ENCODE peak calls at places on chromosomes 6 and 20, in nine cellular contexts. P is dorsolateral prefrontal cortex; S is tibial nerve; X is upper lobe of right lung; Y is Caco-2; N is heart left ventricle; D is CD8-positive, alpha-beta T cell; B is GM23338; C is colonic mucosa. Q is an unnamed sample.
A peak's percentile ranks its signal among the peaks of the same experiment; 100 is the strongest.

GRCh38 chr20:5557123-5557522 is 193.1 kb upstream of the SHLD1 start:
- DNase-seq in P (peak; percentile 46), S (peak; percentile 58), X (no peak), Y (peak; percentile 72), N (peak; percentile 37), D (peak; percentile 57), B (peak; percentile 76), C (peak; percentile 70), Q (peak; percentile 64)

GRCh38 chr6:126188271-126188909 is 151.5 kb upstream of the CENPW start:
- DNase-seq in P (no peak), S (no peak), X (no peak), Y (no peak), N (no peak), D (no peak), B (no peak), C (no peak), Q (peak; percentile 75)

GRCh38 chr6:100846276-100846675 is 34.9 kb downstream of the ASCC3 start:
- DNase-seq in P (no peak), S (no peak), X (no peak), Y (no peak), N (no peak), D (no peak), B (no peak), C (no peak), Q (no peak)

GRCh38 chr20:62587757-62588402 is 54.4 kb upstream of the SLCO4A1 start:
- DNase-seq in P (no peak), S (no peak), X (no peak), Y (peak; percentile 65), N (no peak), D (no peak), B (peak; percentile 76), C (no peak), Q (peak; percentile 45)

GRCh38 chr6:147633191-147633590 is 124.7 kb downstream of the SAMD5 start:
- DNase-seq in P (no peak), S (no peak), X (no peak), Y (no peak), N (no peak), D (no peak), B (no peak), C (no peak), Q (no peak)

GRCh38 chr6:13624871-13625288 is 9.7 kb downstream of the NOL7 start:
- DNase-seq in P (no peak), S (no peak), X (no peak), Y (peak; percentile 54), N (no peak), D (no peak), B (peak; percentile 92), C (no peak), Q (peak; percentile 59)

GRCh38 chr6:33752139-33753015 is 5.7 kb upstream of the IP6K3 start:
- DNase-seq in P (no peak), S (no peak), X (no peak), Y (peak; percentile 77), N (no peak), D (no peak), B (no peak), C (peak; percentile 69), Q (no peak)

GRCh38 chr6:169787797-169788196 is 36.4 kb downstream of the ERMARD start:
- DNase-seq in P (no peak), S (no peak), X (peak; percentile 26), Y (no peak), N (no peak), D (no peak), B (no peak), C (no peak), Q (no peak)

GRCh38 chr20:50724851-50725721 is 6.3 kb upstream of the PARD6B start:
- DNase-seq in P (peak; percentile 10), S (peak; percentile 48), X (peak; percentile 72), Y (peak; percentile 81), N (peak; percentile 62), D (no peak), B (peak; percentile 62), C (peak; percentile 43), Q (peak; percentile 97)

GRCh38 chr6:45082091-45082490 is 246.0 kb upstream of the RUNX2 start:
- DNase-seq in P (no peak), S (no peak), X (no peak), Y (no peak), N (no peak), D (no peak), B (no peak), C (no peak), Q (no peak)

GRCh38 chr6:150038202-150038830 is 13.0 kb upstream of the RAET1L start:
- DNase-seq in P (no peak), S (no peak), X (no peak), Y (peak; percentile 11), N (no peak), D (no peak), B (peak; percentile 63), C (no peak), Q (no peak)

GRCh38 chr20:59035381-59035780 is 3.2 kb upstream of the ATP5F1E start:
- DNase-seq in P (no peak), S (no peak), X (no peak), Y (no peak), N (no peak), D (no peak), B (no peak), C (no peak), Q (no peak)

GRCh38 chr6:52574709-52575489 is 2.0 kb downstream of the TRAM2 start:
- DNase-seq in P (no peak), S (peak; percentile 72), X (no peak), Y (peak; percentile 51), N (no peak), D (peak; percentile 78), B (no peak), C (peak; percentile 83), Q (peak; percentile 58)

GRCh38 chr20:61117725-61118124 is 134.3 kb upstream of the CDH4 start:
- DNase-seq in P (no peak), S (no peak), X (no peak), Y (no peak), N (no peak), D (no peak), B (no peak), C (no peak), Q (peak; percentile 27)

GRCh38 chr20:35560105-35560511 is 18.2 kb downstream of the ERGIC3 start:
- DNase-seq in P (no peak), S (no peak), X (peak; percentile 59), Y (peak; percentile 39), N (no peak), D (no peak), B (peak; percentile 57), C (peak; percentile 72), Q (no peak)

GRCh38 chr20:15185322-15185721 is 847.9 kb upstream of the FLRT3 start:
- DNase-seq in P (no peak), S (no peak), X (no peak), Y (no peak), N (no peak), D (no peak), B (no peak), C (no peak), Q (no peak)

GRCh38 chr20:17390655-17391054 is 140.5 kb downstream of the BFSP1 start:
- DNase-seq in P (no peak), S (no peak), X (no peak), Y (no peak), N (no peak), D (no peak), B (no peak), C (no peak), Q (no peak)

GRCh38 chr6:127069659-127070279 is 48.7 kb upstream of the RSPO3 start:
- DNase-seq in P (no peak), S (no peak), X (no peak), Y (peak; percentile 47), N (no peak), D (no peak), B (peak; percentile 75), C (no peak), Q (peak; percentile 61)

GRCh38 chr20:46253391-46253790 is 54.9 kb downstream of the CDH22 start:
- DNase-seq in P (peak; percentile 74), S (no peak), X (no peak), Y (peak; percentile 52), N (no peak), D (no peak), B (peak; percentile 66), C (peak; percentile 29), Q (peak; percentile 8)
- TF ChIP-seq CTCF in P (no peak), S (no peak), X (no peak), Y (peak; percentile 35), N (no peak), D (no peak), B (peak; percentile 25), C (no peak), Q (no peak)

DNA sequence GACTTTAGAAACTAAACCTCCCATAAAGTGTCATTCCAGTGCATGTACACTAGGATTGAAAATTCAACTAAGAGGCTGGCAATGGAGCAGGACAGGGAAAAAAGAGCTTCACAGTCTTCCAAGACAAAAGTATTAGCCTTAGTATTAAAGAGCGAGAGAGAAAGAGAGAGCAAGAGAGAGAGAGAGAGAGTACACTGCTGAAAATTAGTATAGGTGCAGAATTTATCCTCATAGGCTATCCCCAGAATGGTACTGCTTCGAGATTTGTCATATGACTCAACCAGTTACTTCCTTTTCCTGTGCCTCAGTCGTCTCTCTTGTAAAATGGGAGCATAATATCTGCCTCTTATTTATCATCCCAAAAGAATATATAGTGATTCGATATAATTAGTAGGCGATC is 543.2 kb upstream of the JARID2 start:
- DNase-seq in P (no peak), S (no peak), X (no peak), Y (no peak), N (no peak), D (no peak), B (no peak), C (no peak), Q (no peak)
- H3K4me3 ChIP-seq in P (no peak overlapping the region), S (no peak overlapping the region), X (no peak overlapping the region), Y (no peak overlapping the region), N (no peak overlapping the region), D (no peak overlapping the region), B (no peak overlapping the region), C (no peak overlapping the region), Q (no peak overlapping the region)

GRCh38 chr6:617485-618100 is 39.3 kb downstream of the HUS1B start:
- DNase-seq in P (peak; percentile 49), S (no peak), X (no peak), Y (peak; percentile 34), N (no peak), D (no peak), B (peak; percentile 75), C (no peak), Q (no peak)
- TF ChIP-seq CTCF in P (no peak), S (no peak), X (no peak), Y (no peak), N (no peak), D (no peak), B (peak; percentile 50), C (no peak), Q (no peak)

DNA sequence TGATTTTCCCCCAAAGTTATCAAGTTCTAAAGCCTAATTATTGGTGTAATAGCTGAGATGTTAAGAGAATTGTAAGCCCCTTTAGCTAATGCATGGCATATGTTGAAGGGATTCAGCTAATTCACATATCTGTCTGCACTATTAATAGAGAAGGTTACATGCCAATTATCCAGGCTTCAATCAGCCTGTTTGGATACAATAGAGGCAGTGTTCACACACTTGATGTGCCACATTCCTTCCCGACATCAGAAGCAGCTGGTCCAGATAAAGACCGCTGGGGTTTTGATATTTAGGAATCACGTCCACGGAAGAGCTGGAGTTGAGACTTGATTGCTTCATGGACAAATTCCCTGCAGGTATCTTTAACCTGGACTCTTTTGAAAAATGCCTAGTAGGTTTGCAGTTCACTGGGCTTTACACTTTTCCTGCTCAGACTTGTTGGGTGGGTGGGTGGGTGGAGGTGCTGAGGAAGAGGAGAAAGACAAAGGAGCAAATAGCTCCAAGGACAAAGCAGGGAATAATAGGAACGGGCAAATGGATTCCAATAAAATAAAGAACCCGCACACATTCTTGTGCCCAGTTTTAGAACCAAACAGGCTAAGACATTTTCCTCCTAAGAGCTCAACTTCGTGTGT is 142.6 kb upstream of the ZNF217 start:
- DNase-seq in P (no peak), S (no peak), X (no peak), Y (peak; percentile 56), N (no peak), D (no peak), B (no peak), C (no peak), Q (no peak)
- H3K4me3 ChIP-seq in P (peak overlapping the region; percentile 21), S (no peak overlapping the region), X (no peak overlapping the region), Y (no peak overlapping the region), N (peak overlapping the region; percentile 22), D (no peak overlapping the region), B (peak overlapping the region; percentile 19), C (no peak overlapping the region), Q (no peak overlapping the region)